ENCODE peak calls at places on chromosomes 16 and 17, in nine cellular contexts. H is activated naive CD4-positive, alpha-beta T cell; Z is C1 segment of cervical spinal cord; W is esophagus muscularis mucosa; A is activated CD4-positive, alpha-beta T cell treated with anti-CD3 and anti-CD28 coated beads, Interleukin-2, amount 50 U/mL, for 1 hour; G is cardiac muscle cell; C is cardiac fibroblast; O is IMR-90; J is psoas muscle. Q is an unnamed sample.

GRCh38 chr16:88869673-88869980 is 3.2 kb upstream of the PABPN1L start:
- DNase-seq in H (no peak), Z (no peak), W (no peak), A (no peak), G (no peak), C (no peak), O (peak; percentile 25), J (no peak), Q (no peak)

GRCh38 chr16:22183901-22184614 is 21.8 kb downstream of the SDR42E2 start:
- DNase-seq in H (no peak), Z (no peak), W (no peak), A (no peak), G (no peak), C (no peak), O (no peak), J (no peak), Q (peak; percentile 50)

GRCh38 chr16:1941162-1941923 is 1.7 kb downstream of the MSRB1 start:
- DNase-seq in H (no peak), Z (no peak), W (no peak), A (no peak), G (peak; percentile 56), C (peak; percentile 39), O (no peak), J (peak; percentile 87), Q (no peak)

GRCh38 chr17:13027246-13027645 is 9.4 kb upstream of the ELAC2 start:
- DNase-seq in H (no peak), Z (no peak), W (no peak), A (no peak), G (no peak), C (no peak), O (peak; percentile 29), J (no peak), Q (no peak)

GRCh38 chr16:27237229-27238015 is 31.1 kb downstream of the NSMCE1 start:
- DNase-seq in H (peak; percentile 48), Z (no peak), W (no peak), A (peak; percentile 76), G (peak; percentile 48), C (no peak), O (no peak), J (no peak), Q (no peak)

GRCh38 chr17:38351412-38352222 is at the start of gene SOCS7:
- DNase-seq in H (peak; percentile 63), Z (peak; percentile 78), W (peak; percentile 97), A (peak; percentile 94), G (peak; percentile 96), C (peak; percentile 93), O (peak; percentile 90), J (peak; percentile 97), Q (peak; percentile 75)

GRCh38 chr17:80198144-80198661 is 21.9 kb downstream of the SGSH start:
- DNase-seq in H (no peak), Z (no peak), W (no peak), A (no peak), G (no peak), C (peak; percentile 17), O (no peak), J (no peak), Q (no peak)

GRCh38 chr16:69040144-69040909 is 65.1 kb upstream of the HAS3 start:
- DNase-seq in H (no peak), Z (no peak), W (no peak), A (no peak), G (peak; percentile 27), C (peak; percentile 18), O (peak; percentile 58), J (no peak), Q (no peak)

GRCh38 chr17:81444610-81445339 is 49.5 kb downstream of the BAHCC1 start:
- DNase-seq in H (no peak), Z (no peak), W (no peak), A (no peak), G (no peak), C (no peak), O (no peak), J (no peak), Q (no peak)

GRCh38 chr17:38320482-38320881 is 23.3 kb downstream of the GPR179 start:
- DNase-seq in H (no peak), Z (no peak), W (no peak), A (no peak), G (no peak), C (no peak), O (no peak), J (no peak), Q (no peak)

GRCh38 chr17:65185686-65186382 is 48.7 kb downstream of the RGS9 start:
- DNase-seq in H (no peak), Z (no peak), W (no peak), A (no peak), G (no peak), C (no peak), O (no peak), J (no peak), Q (no peak)

GRCh38 chr17:13346996-13347762 is 254.6 kb downstream of the HS3ST3A1 start:
- DNase-seq in H (no peak), Z (no peak), W (no peak), A (no peak), G (peak; percentile 91), C (peak; percentile 81), O (peak; percentile 98), J (no peak), Q (no peak)

GRCh38 chr16:77335652-77336234 is 99.1 kb downstream of the ADAMTS18 start:
- DNase-seq in H (no peak), Z (no peak), W (no peak), A (no peak), G (no peak), C (no peak), O (no peak), J (no peak), Q (no peak)

GRCh38 chr17:77140878-77141767 is at the start of gene SEC14L1:
- DNase-seq in H (no peak), Z (no peak), W (no peak), A (peak; percentile 21), G (peak; percentile 33), C (peak; percentile 42), O (no peak), J (peak; percentile 89), Q (peak; percentile 38)

GRCh38 chr17:80795737-80796136 is 195.9 kb upstream of the CHMP6 start:
- DNase-seq in H (no peak), Z (peak; percentile 41), W (no peak), A (no peak), G (peak; percentile 54), C (peak; percentile 67), O (no peak), J (peak; percentile 94), Q (no peak)

GRCh38 chr17:64385187-64386083 is 5.2 kb downstream of the PECAM1 start:
- DNase-seq in H (no peak), Z (no peak), W (no peak), A (no peak), G (peak; percentile 83), C (peak; percentile 92), O (peak; percentile 88), J (peak; percentile 63), Q (no peak)

GRCh38 chr16:65601781-65602180 is 479.9 kb upstream of the CDH11 start:
- DNase-seq in H (no peak), Z (no peak), W (peak; percentile 82), A (no peak), G (peak; percentile 70), C (peak; percentile 31), O (no peak), J (no peak), Q (no peak)

GRCh38 chr17:78117027-78117981 is 11.3 kb downstream of the TMC6 start:
- DNase-seq in H (no peak), Z (no peak), W (no peak), A (no peak), G (no peak), C (no peak), O (no peak), J (peak; percentile 48), Q (no peak)

Q was measured in HuH-7.5.